ENCODE peak calls at places on chromosome 21, in four cellular contexts. U, C, M and B are unnamed samples.

GRCh38 chr21:43352568-43353281 is 74.2 kb downstream of the SIK1 start:
- DNase-seq in M (no peak), C (peak), U (peak), B (peak)

GRCh38 chr21:42027085-42027803 is 17.1 kb upstream of the ZBTB21 start:
- DNase-seq in C (no peak), M (no peak), U (no peak), B (no peak)

GRCh38 chr21:38784458-38785266 is 21.1 kb upstream of the ETS2 start:
- DNase-seq in U (no peak), M (peak), C (no peak), B (no peak)

GRCh38 chr21:43196789-43197188 is 28.0 kb downstream of the CRYAA start:
- DNase-seq in C (no peak), U (no peak), M (no peak), B (no peak)

GRCh38 chr21:41707231-41707988 is 59.4 kb downstream of the RIPK4 start:
- DNase-seq in C (no peak), U (peak), M (no peak), B (no peak)

GRCh38 chr21:40014394-40014793 is 147.2 kb downstream of the PCP4 start:
- DNase-seq in U (no peak), M (no peak), C (no peak), B (no peak)

GRCh38 chr21:17775431-17776126 is 43.6 kb downstream of the C21orf91 start:
- DNase-seq in U (no peak), M (peak), C (no peak), B (no peak)

GRCh38 chr21:35825370-35825769 is 235.0 kb downstream of the SETD4 start:
- DNase-seq in U (no peak), M (no peak), C (no peak), B (no peak)

GRCh38 chr21:34640858-34641257 is 25.9 kb upstream of the RCAN1 start:
- DNase-seq in U (no peak), M (no peak), C (no peak), B (no peak)

GRCh38 chr21:19995253-19995652 is 1003.0 kb upstream of the NCAM2 start:
- DNase-seq in M (no peak), C (no peak), U (no peak), B (no peak)

GRCh38 chr21:40208206-40208950 is 341.1 kb downstream of the PCP4 start:
- DNase-seq in U (no peak), M (no peak), C (no peak), B (no peak)

GRCh38 chr21:41656946-41657525 is 109.8 kb downstream of the RIPK4 start:
- DNase-seq in U (no peak), M (no peak), C (no peak), B (no peak)

GRCh38 chr21:46667191-46667734 is 31.8 kb downstream of the PRMT2 start:
- DNase-seq in C (no peak), U (no peak), M (peak), B (peak)

GRCh38 chr21:8993943-8994639 is 1527.3 kb upstream of the TPTE start:
- DNase-seq in M (peak), C (no peak), U (no peak), B (no peak)

GRCh38 chr21:39105341-39105765 is 77.9 kb downstream of the PSMG1 start:
- DNase-seq in M (peak), U (no peak), C (no peak), B (no peak)

GRCh38 chr21:34369741-34370140 is 5.6 kb upstream of the SMIM11 start:
- DNase-seq in M (no peak), U (no peak), C (no peak), B (no peak)

GRCh38 chr21:19122371-19122770 is 718.8 kb upstream of the TMPRSS15 start:
- DNase-seq in U (no peak), C (no peak), M (no peak), B (no peak)

GRCh38 chr21:44867464-44867863 is 6.0 kb downstream of the PTTG1IP start:
- DNase-seq in U (no peak), C (no peak), M (no peak), B (no peak)

GRCh38 chr21:44867999-44868700 is 5.3 kb downstream of the PTTG1IP start:
- DNase-seq in M (no peak), C (no peak), U (no peak), B (no peak)

GRCh38 chr21:44862869-44863685 is 10.4 kb downstream of the PTTG1IP start:
- DNase-seq in C (no peak), M (no peak), U (no peak), B (no peak)

GRCh38 chr21:44866780-44867179 is 6.7 kb downstream of the PTTG1IP start:
- DNase-seq in M (peak), C (no peak), U (no peak), B (no peak)

DNA sequence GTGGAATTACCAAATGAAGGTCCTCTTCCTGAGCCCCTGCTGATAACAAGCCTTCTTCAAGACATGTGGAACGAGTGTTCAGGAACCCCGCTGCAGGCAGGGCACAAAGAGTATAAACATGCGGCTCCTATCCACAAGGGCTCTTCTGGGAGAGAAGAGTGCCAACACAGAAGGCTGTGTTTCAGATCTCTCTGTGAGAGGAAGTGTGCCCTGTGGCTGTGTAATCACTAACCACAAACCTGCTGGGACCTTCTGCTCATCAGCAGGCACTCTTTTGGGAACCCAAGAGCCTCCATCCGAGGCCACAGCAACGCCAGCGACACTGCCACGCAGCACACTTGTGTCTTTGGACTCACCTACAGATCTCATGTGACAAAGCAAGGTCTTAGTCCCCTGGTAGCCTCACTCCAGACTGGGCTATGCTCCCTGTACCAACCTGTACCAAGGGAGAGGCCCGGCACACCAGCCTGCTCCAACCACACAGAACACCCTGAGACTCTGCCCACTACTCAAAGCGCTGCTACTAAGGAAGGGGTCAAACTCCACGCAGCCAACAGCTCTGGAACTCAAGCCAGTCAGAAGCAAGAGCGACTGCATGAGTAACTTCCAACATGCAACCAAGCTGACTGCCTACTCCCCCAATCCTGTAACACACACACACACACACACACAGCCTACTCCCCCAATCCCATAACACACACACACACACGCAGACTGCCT is 7.8 kb downstream of the PTTG1IP start:
- DNase-seq in U (no peak), C (no peak), M (no peak), B (no peak)
- TF ChIP-seq ELF1 in U (no peak), C (no peak), M (no peak), B (no peak)

GRCh38 chr21:29376556-29376955 is 77.8 kb downstream of the BACH1 start:
- DNase-seq in U (peak), C (peak), M (peak), B (no peak)
- TF ChIP-seq ELF1 in U (no peak), C (no peak), M (no peak), B (no peak)

DNA sequence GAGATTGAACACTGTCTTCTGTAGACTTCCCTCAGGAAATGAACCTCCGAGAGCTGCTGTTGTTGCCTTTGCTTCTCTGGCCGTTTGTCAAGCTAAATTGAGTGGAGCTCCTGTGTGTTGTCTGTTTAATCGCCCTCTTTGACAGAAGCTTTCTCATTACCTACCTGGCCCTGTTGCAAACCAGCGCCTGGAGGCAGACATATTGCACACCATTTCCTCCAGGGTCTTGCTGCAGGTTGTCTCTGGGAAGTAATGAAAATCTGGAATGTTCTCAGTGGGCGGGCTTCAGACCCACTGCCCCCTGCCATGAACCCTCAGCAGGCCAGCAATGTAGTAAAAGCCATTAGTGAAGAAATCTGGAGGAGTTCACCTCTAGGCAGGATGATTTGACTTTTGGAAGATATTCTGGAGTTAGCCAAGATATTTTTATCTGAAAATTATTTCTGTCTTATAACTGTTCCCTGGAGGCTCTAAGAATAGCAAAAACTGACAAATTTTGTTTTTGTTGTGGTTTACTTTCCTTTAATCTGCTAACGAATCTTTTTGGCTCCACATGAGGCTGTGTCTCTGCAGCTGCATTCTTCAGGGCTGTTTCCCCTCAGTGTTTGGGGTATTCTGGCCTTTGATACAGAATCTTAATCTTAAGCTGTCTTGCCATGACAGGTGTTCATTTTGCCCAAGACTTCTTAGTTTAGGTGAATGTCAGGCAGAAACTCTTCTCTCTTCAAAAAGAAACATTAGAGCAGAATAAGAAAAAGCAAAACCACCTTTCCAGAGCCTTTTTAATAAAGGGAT is 83.6 kb downstream of the GABPA start:
- DNase-seq in U (no peak), C (no peak), M (no peak), B (no peak)
- TF ChIP-seq ELF1 in U (no peak), C (no peak), M (no peak), B (no peak)

GRCh38 chr21:36841866-36842265 is 124.6 kb downstream of the HLCS start:
- DNase-seq in M (no peak), U (no peak), C (no peak), B (no peak)

GRCh38 chr21:36845070-36845469 is 121.4 kb downstream of the HLCS start:
- DNase-seq in U (no peak), M (no peak), C (no peak), B (no peak)

GRCh38 chr21:36835383-36835795 is 131.1 kb downstream of the HLCS start:
- DNase-seq in U (no peak), M (no peak), C (no peak), B (peak)

GRCh38 chr21:36839123-36839522 is 127.3 kb downstream of the HLCS start:
- DNase-seq in U (no peak), M (no peak), C (no peak), B (no peak)

GRCh38 chr21:36839735-36840134 is 126.7 kb downstream of the HLCS start:
- DNase-seq in M (no peak), U (no peak), C (no peak), B (no peak)
- TF ChIP-seq ELF1 in M (no peak), U (no peak), C (no peak), B (no peak)